ENCODE peak calls at places on chromosome 13, in six cellular contexts. A, W, C, H, P and L are unnamed samples.
A peak's percentile ranks its signal among the peaks of the same experiment; 100 is the strongest.

GRCh38 chr13:112627161-112627560 is 39.2 kb upstream of the TUBGCP3 start:
- DNase-seq in C (no peak), W (no peak), A (no peak), P (no peak), H (no peak), L (no peak)

GRCh38 chr13:52097197-52097596 is 31.7 kb downstream of the NEK5 start:
- DNase-seq in A (no peak), P (no peak), W (no peak), C (no peak), H (no peak), L (no peak)

GRCh38 chr13:101346942-101347728 is 69.2 kb downstream of the NALCN start:
- DNase-seq in P (no peak), C (peak; percentile 18), W (no peak), A (no peak), H (peak; percentile 25), L (no peak)

GRCh38 chr13:75908137-75908536 is 272.0 kb downstream of the LMO7 start:
- DNase-seq in A (no peak), P (no peak), H (peak; percentile 77), C (no peak), W (peak; percentile 61), L (no peak)

GRCh38 chr13:42394361-42395065 is 122.6 kb downstream of the AKAP11 start:
- DNase-seq in H (no peak), A (no peak), P (no peak), W (no peak), C (no peak), L (no peak)

GRCh38 chr13:99053636-99054233 is 75.9 kb upstream of the DOCK9 start:
- DNase-seq in C (no peak), A (no peak), P (no peak), W (peak; percentile 83), H (no peak), L (no peak)

GRCh38 chr13:28659611-28659970 is 661 bp downstream of the POMP start:
- DNase-seq in W (no peak), H (peak; percentile 43), C (peak; percentile 75), P (peak; percentile 67), A (no peak), L (no peak)

GRCh38 chr13:58397596-58398387 is 766.2 kb downstream of the PCDH17 start:
- DNase-seq in A (no peak), H (no peak), C (no peak), W (no peak), P (no peak), L (no peak)